ENCODE peak calls at places on chromosomes 16 and 17, in ten cellular contexts. X is GM03348, B is GM12878, R is skeletal muscle cell, M is T-helper 2 cell, Y is choroid plexus epithelial cell, C is fibroblast of mammary gland, U is Kasumi-1, F is AML-193, P is pancreas. H is an unnamed sample.

GRCh38 chr17:56754523-56755208 is 79.1 kb downstream of the C17orf67 start:
- DNase-seq in R (no peak), U (peak), F (no peak), P (no peak), C (peak), Y (peak), X (peak), B (no peak), M (no peak), H (no peak)

GRCh38 chr17:60493847-60494321 is 32.2 kb downstream of the APPBP2 start:
- DNase-seq in R (no peak), Y (peak), B (no peak), M (no peak), P (no peak), X (no peak), U (no peak), F (no peak), C (peak), H (no peak)

GRCh38 chr16:17339764-17340541 is 130.8 kb downstream of the XYLT1 start:
- DNase-seq in M (no peak), X (peak), C (no peak), B (no peak), R (peak), P (no peak), U (peak), Y (no peak), F (no peak), H (no peak)

GRCh38 chr17:48544356-48545021 is 420 bp downstream of the HOXB2 start:
- DNase-seq in U (no peak), P (peak), C (peak), M (peak), F (no peak), X (peak), R (no peak), Y (no peak), B (no peak), H (no peak)

GRCh38 chr17:77254961-77255741 is 114.4 kb downstream of the SEC14L1 start:
- DNase-seq in F (no peak), U (no peak), P (no peak), X (peak), M (no peak), C (peak), Y (peak), R (peak), B (no peak), H (peak)

GRCh38 chr17:10618202-10618635 is 38.9 kb downstream of the MYH3 start:
- DNase-seq in B (no peak), M (peak), U (peak), R (no peak), X (peak), F (peak), Y (peak), P (peak), C (peak), H (peak)

GRCh38 chr17:7219812-7220592 is at the start of the genes ACADVL and DLG4:
- DNase-seq in U (no peak), M (peak), B (no peak), C (peak), X (peak), F (peak), Y (peak), R (peak), P (peak), H (peak)

GRCh38 chr17:19021622-19022083 is 17.1 kb upstream of the FAM83G start:
- DNase-seq in U (no peak), M (no peak), R (no peak), B (no peak), P (no peak), C (no peak), X (no peak), Y (no peak), F (no peak), H (peak)

H was measured in Caco-2.